ENCODE peak calls at places on chromosomes 13 and 19, in nine cellular contexts. H is SK-N-SH, Y is GM23338, A is endothelial cell of umbilical vein, G is GM23248, E is neural progenitor cell, U is PC-9, D is keratinocyte, I is fibroblast of lung. T is an unnamed sample.

GRCh38 chr19:32880607-32881006 is 11.0 kb upstream of the SLC7A9 start:
- DNase-seq in G (no peak), D (no peak), E (no peak), U (no peak), Y (no peak), A (no peak), H (no peak), I (no peak), T (no peak)

GRCh38 chr19:43625918-43626579 is 6.6 kb upstream of the ZNF428 start:
- DNase-seq in D (no peak), E (peak), H (peak), Y (peak), A (no peak), G (peak), U (no peak), I (no peak), T (no peak)

GRCh38 chr13:94192576-94192975 is 286.9 kb downstream of the DCT start:
- DNase-seq in H (no peak), I (no peak), A (no peak), E (peak), U (no peak), G (peak), Y (peak), D (no peak), T (no peak)

GRCh38 chr13:47112205-47112896 is 215.5 kb upstream of the HTR2A start:
- DNase-seq in G (peak), E (peak), Y (peak), H (no peak), I (peak), A (no peak), D (no peak), U (no peak), T (no peak)

GRCh38 chr19:8161135-8161646 is 11.8 kb upstream of the FBN3 start:
- DNase-seq in H (peak), D (no peak), Y (peak), I (peak), E (peak), G (no peak), U (peak), A (no peak), T (no peak)

GRCh38 chr13:22120646-22121045 is 449.8 kb downstream of the FGF9 start:
- DNase-seq in Y (no peak), E (no peak), U (no peak), H (no peak), D (no peak), G (no peak), A (no peak), I (no peak), T (no peak)

GRCh38 chr13:22549126-22549525 is 631.7 kb upstream of the SGCG start:
- DNase-seq in A (no peak), E (no peak), U (no peak), Y (no peak), D (no peak), H (no peak), G (no peak), I (no peak), T (no peak)

GRCh38 chr13:49976314-49977258 is 20.3 kb upstream of the TRIM13 start:
- DNase-seq in E (peak), Y (peak), I (peak), U (peak), H (peak), A (peak), D (no peak), G (peak), T (peak)

GRCh38 chr19:50869479-50869878 is 3.8 kb upstream of the KLK2 start:
- DNase-seq in G (no peak), U (no peak), E (no peak), D (no peak), Y (no peak), H (no peak), A (no peak), I (no peak), T (no peak)

GRCh38 chr19:7833225-7834156 is 3.5 kb downstream of the EVI5L start:
- DNase-seq in Y (no peak), G (peak), I (peak), U (peak), H (no peak), E (no peak), D (peak), A (no peak), T (peak)

GRCh38 chr13:32938907-32939306 is 77.3 kb upstream of the KL start:
- DNase-seq in Y (no peak), E (no peak), D (no peak), U (no peak), A (no peak), H (no peak), G (peak), I (peak), T (peak)

GRCh38 chr13:111665691-111666095 is 345.3 kb downstream of the TEX29 start:
- DNase-seq in U (no peak), E (no peak), I (no peak), H (no peak), Y (no peak), A (no peak), D (no peak), G (no peak), T (no peak)

GRCh38 chr19:28235606-28236125 is 977.3 kb downstream of the UQCRFS1 start:
- DNase-seq in E (no peak), D (no peak), H (no peak), U (no peak), Y (no peak), A (no peak), G (no peak), I (peak), T (no peak)

GRCh38 chr13:25659091-25659502 is 287.3 kb downstream of the ATP8A2 start:
- DNase-seq in E (no peak), D (no peak), G (no peak), U (no peak), Y (no peak), I (peak), H (no peak), A (no peak), T (no peak)

GRCh38 chr13:59112375-59112774 is 1051.4 kb downstream of the DIAPH3 start:
- DNase-seq in I (peak), H (peak), E (peak), U (no peak), A (peak), Y (no peak), G (peak), D (no peak), T (peak)

GRCh38 chr13:26679411-26679810 is 81.2 kb downstream of the GPR12 start:
- DNase-seq in D (no peak), E (no peak), A (no peak), Y (no peak), U (no peak), I (peak), G (peak), H (no peak), T (peak)

GRCh38 chr13:27211771-27212364 is 39.5 kb upstream of the RPL21 start:
- DNase-seq in A (no peak), D (no peak), Y (no peak), H (no peak), G (peak), U (peak), E (no peak), I (peak), T (peak)

GRCh38 chr19:16338470-16339360 is 14.1 kb downstream of the KLF2 start:
- DNase-seq in U (peak), G (peak), E (no peak), D (no peak), A (peak), Y (peak), I (peak), H (no peak), T (peak)

GRCh38 chr13:51192348-51192747 is 29.9 kb upstream of the FAM124A start:
- DNase-seq in D (no peak), I (no peak), H (no peak), U (no peak), Y (no peak), G (peak), E (no peak), A (peak), T (no peak)

GRCh38 chr13:41196620-41197019 is 2.3 kb upstream of the KBTBD7 start:
- DNase-seq in H (no peak), E (no peak), D (no peak), G (peak), A (no peak), I (no peak), Y (peak), U (no peak), T (no peak)

GRCh38 chr13:24625324-24625723 is 54.9 kb upstream of the ATP12A start:
- DNase-seq in G (no peak), U (no peak), D (no peak), I (no peak), E (no peak), H (no peak), Y (no peak), A (no peak), T (no peak)

GRCh38 chr19:42203700-42204099 is 13.8 kb downstream of the DEDD2 start:
- DNase-seq in A (no peak), D (no peak), G (no peak), Y (no peak), U (no peak), E (no peak), H (no peak), I (no peak), T (no peak)

GRCh38 chr13:65011403-65011802 is 2218.7 kb downstream of the PCDH9 start:
- DNase-seq in I (no peak), H (no peak), E (no peak), U (no peak), D (no peak), Y (peak), G (no peak), A (no peak), T (no peak)

GRCh38 chr19:18419699-18420460 is 682 bp downstream of the SSBP4 start:
- DNase-seq in I (no peak), D (no peak), G (peak), E (peak), A (no peak), Y (peak), H (peak), U (no peak), T (no peak)

GRCh38 chr19:48490980-48491792 is 20.4 kb downstream of the LMTK3 start:
- DNase-seq in U (no peak), H (peak), A (no peak), Y (peak), G (peak), I (no peak), E (peak), D (no peak), T (no peak)

GRCh38 chr13:62320129-62320724 is 904.6 kb upstream of the PCDH20 start:
- DNase-seq in E (peak), U (no peak), G (peak), I (peak), D (no peak), H (peak), Y (peak), A (peak), T (peak)

GRCh38 chr19:33751386-33751770 is 45.3 kb upstream of the KCTD15 start:
- DNase-seq in H (peak), U (no peak), I (no peak), Y (no peak), D (no peak), E (no peak), G (no peak), A (no peak), T (no peak)

GRCh38 chr19:5558101-5558621 is 9.6 kb downstream of the TINCR start:
- DNase-seq in I (no peak), E (no peak), U (no peak), H (peak), A (no peak), Y (no peak), G (no peak), D (no peak), T (no peak)

GRCh38 chr19:5094768-5095567 is 126.1 kb downstream of the KDM4B start:
- DNase-seq in U (no peak), Y (no peak), I (no peak), D (no peak), A (no peak), E (no peak), G (no peak), H (peak), T (no peak)

GRCh38 chr19:45864629-45865082 is 530 bp downstream of the FOXA3 start:
- DNase-seq in E (no peak), Y (no peak), I (no peak), D (no peak), G (no peak), H (no peak), U (no peak), A (no peak), T (no peak)

GRCh38 chr13:46554971-46555370 is 2.0 kb downstream of the LRCH1 start:
- DNase-seq in H (no peak), A (peak), I (peak), U (no peak), Y (no peak), E (no peak), G (peak), D (no peak), T (no peak)

GRCh38 chr13:109156181-109156935 is 526.9 kb downstream of the MYO16 start:
- DNase-seq in U (peak), E (no peak), Y (no peak), H (no peak), A (peak), D (no peak), I (peak), G (peak), T (peak)
- H2AFZ ChIP-seq in U (peak), E (no peak), Y (peak), H (peak), A (peak), D (peak), I (peak), G (peak), T (peak)

GRCh38 chr13:73733691-73734090 is 400.5 kb downstream of the KLF12 start:
- DNase-seq in A (no peak), H (no peak), E (no peak), G (no peak), D (no peak), Y (no peak), I (no peak), U (no peak), T (no peak)

GRCh38 chr13:73740681-73741080 is 393.5 kb downstream of the KLF12 start:
- DNase-seq in Y (no peak), U (no peak), E (no peak), I (peak), H (no peak), A (no peak), D (no peak), G (peak), T (no peak)

GRCh38 chr13:73738626-73739025 is 395.6 kb downstream of the KLF12 start:
- DNase-seq in A (no peak), G (no peak), D (no peak), E (no peak), Y (no peak), H (no peak), I (peak), U (no peak), T (no peak)

GRCh38 chr13:73741111-73741510 is 393.1 kb downstream of the KLF12 start:
- DNase-seq in I (peak), Y (no peak), D (no peak), E (no peak), U (no peak), G (peak), A (no peak), H (no peak), T (no peak)

DNA sequence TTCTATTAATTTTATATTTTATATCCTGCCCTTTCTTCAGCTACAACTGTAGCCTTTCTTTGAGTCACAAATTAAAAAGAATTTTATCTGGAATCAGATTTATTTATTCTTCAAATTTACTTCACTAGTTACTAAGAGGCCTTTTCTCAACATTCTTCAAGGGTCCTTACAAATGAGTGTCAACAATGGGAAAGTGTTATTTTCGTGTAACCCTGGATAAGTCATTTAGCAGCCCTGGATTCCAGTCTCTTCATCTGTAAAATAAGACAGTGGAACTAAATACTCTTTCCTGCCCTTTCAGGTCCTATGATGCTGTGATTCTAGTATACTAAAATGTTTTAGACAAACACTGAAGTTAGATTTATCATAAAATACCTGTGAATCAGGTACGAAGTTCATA is 397.0 kb downstream of the KLF12 start:
- DNase-seq in G (no peak), H (no peak), A (no peak), I (no peak), Y (no peak), D (no peak), E (no peak), U (no peak), T (no peak)
- H2AFZ ChIP-seq in G (no peak), H (no peak), A (no peak), I (no peak), Y (no peak), D (no peak), E (no peak), U (no peak), T (no peak)

GRCh38 chr19:57171551-57172081 is 4.3 kb upstream of the DUXA start:
- DNase-seq in E (peak), U (no peak), Y (peak), A (no peak), D (no peak), I (peak), G (peak), H (peak), T (peak)
- H2AFZ ChIP-seq in E (peak), U (peak), Y (peak), A (peak), D (peak), I (peak), G (peak), H (peak), T (peak)

DNA sequence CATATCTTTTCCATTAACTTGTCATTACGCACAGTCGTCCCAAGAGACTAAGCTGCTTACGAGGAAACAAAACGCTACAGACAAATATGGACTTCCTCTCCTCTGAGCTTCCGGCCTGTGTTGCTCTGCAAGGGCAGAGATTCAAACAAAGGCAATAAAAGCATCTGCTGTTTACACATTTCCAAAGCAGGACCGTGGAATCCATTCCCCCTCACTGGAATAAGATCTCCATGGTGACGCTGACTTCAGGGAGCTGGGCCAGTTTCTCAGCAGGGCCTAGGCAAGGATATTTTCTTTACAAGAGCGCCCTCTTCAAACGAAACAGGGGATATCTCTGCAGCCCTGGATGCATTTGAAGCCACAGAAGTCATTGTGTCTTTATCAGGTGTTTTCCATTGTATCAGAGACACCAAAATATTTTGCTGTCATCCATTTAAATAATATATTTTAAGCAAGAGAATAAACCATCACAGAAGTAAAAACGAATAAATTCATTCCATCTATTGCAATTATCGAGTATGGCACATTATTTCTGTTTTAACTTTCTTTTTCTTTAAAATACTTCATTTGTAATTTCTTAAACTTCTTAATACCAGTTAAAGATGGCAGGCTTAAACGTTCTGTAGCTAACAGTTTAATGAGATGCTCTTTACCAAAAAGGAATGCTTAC is 177.5 kb downstream of the DCLK1 start:
- DNase-seq in H (peak), G (peak), Y (peak), D (no peak), A (peak), I (peak), E (peak), U (peak), T (peak)
- H2AFZ ChIP-seq in H (peak), G (peak), Y (no peak), D (no peak), A (peak), I (no peak), E (peak), U (no peak), T (peak)

GRCh38 chr13:44092053-44092452 is 212.3 kb downstream of the LACC1 start:
- DNase-seq in A (no peak), D (no peak), G (no peak), U (no peak), Y (no peak), H (no peak), I (no peak), E (no peak), T (no peak)

GRCh38 chr13:44088409-44088808 is 208.7 kb downstream of the LACC1 start:
- DNase-seq in I (no peak), Y (no peak), H (no peak), A (no peak), G (no peak), E (no peak), D (no peak), U (no peak), T (no peak)

GRCh38 chr13:44086389-44086788 is 206.7 kb downstream of the LACC1 start:
- DNase-seq in H (no peak), E (no peak), U (no peak), Y (no peak), G (no peak), D (no peak), A (no peak), I (no peak), T (no peak)

GRCh38 chr13:44093607-44094583 is 214.2 kb downstream of the LACC1 start:
- DNase-seq in A (peak), H (no peak), E (no peak), Y (no peak), I (peak), U (no peak), G (no peak), D (no peak), T (no peak)

GRCh38 chr13:44088911-44089851 is 209.5 kb downstream of the LACC1 start:
- DNase-seq in Y (no peak), E (no peak), D (no peak), I (no peak), H (no peak), G (peak), U (no peak), A (no peak), T (no peak)
- H2AFZ ChIP-seq in Y (no peak), E (no peak), D (no peak), I (no peak), H (no peak), G (no peak), U (no peak), A (no peak), T (no peak)

GRCh38 chr19:38877781-38878574 is at the start of gene RINL:
- DNase-seq in U (no peak), A (peak), D (no peak), I (no peak), G (no peak), H (peak), E (no peak), Y (peak), T (no peak)
- H2AFZ ChIP-seq in U (peak), A (peak), D (peak), I (no peak), G (no peak), H (no peak), E (no peak), Y (peak), T (no peak)

DNA sequence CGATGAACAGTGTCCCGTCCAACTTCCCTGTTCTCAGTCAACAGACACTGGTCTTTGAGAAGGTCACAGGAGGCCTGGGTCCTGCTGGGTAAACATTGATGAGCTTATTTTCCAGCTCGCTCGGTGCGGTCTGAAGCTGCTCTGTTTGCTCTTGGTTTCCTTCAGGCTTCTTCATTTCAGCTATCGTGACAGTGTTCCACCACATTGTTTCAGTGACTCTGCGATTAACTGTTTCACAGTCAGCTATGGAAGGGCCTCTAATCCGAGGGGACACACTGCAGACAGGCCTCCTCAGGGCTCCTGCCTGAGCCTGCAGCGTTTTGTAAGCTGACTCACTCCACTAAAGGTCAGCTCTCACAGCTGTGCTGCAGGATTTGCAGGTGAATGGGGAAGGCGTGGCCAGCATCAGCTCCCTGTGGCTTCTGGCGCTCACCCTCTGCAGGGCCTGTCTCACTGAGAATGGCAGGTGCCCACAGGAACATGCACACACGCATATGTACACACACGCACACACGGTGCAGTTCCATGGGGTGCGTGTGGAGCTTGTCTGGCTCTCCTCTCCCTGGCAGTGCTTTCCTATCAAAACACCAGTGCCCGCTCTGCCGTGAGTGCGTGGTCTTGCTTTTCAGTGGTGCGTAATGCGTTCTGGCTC is 62.9 kb upstream of the MCF2L start:
- DNase-seq in G (no peak), A (no peak), Y (peak), D (no peak), I (no peak), U (no peak), H (no peak), E (peak), T (no peak)
- H2AFZ ChIP-seq in G (no peak), A (no peak), Y (no peak), D (no peak), I (no peak), U (no peak), H (no peak), E (no peak), T (no peak)

GRCh38 chr19:38243279-38243673 is 12.9 kb downstream of the PPP1R14A start:
- DNase-seq in G (no peak), D (no peak), U (no peak), E (no peak), A (no peak), Y (no peak), I (no peak), H (no peak), T (no peak)
- H2AFZ ChIP-seq in G (peak), D (no peak), U (peak), E (peak), A (peak), Y (peak), I (no peak), H (peak), T (peak)